ENCODE peak calls at places on chromosomes 11 and 22, in five cellular contexts. L is neuronal stem cell, T is mesenchymal stem cell, G is trophoblast cell, I is H1. R is an unnamed sample.

GRCh38 chr22:41092847-41093371 is 517 bp downstream of the EP300 start:
- DNase-seq in L (no peak), T (peak), G (peak), I (no peak), R (no peak)

GRCh38 chr22:24325105-24325757 is 54.6 kb downstream of the SPECC1L start:
- DNase-seq in L (no peak), T (peak), G (peak), I (no peak), R (no peak)

GRCh38 chr11:75425422-75425821 is 7.6 kb downstream of the KLHL35 start:
- DNase-seq in L (no peak), T (no peak), G (no peak), I (no peak), R (peak)

GRCh38 chr11:47854667-47855066 is 6.5 kb upstream of the NUP160 start:
- DNase-seq in L (no peak), T (no peak), G (no peak), I (no peak), R (no peak)

GRCh38 chr11:528166-528814 is 7.1 kb downstream of the HRAS start:
- DNase-seq in L (no peak), T (no peak), G (no peak), I (no peak), R (no peak)

GRCh38 chr11:78031629-78032028 is 8.6 kb upstream of the KCTD14 start:
- DNase-seq in L (no peak), T (no peak), G (no peak), I (no peak), R (no peak)

GRCh38 chr22:22458387-22458786 is 50.2 kb downstream of the ZNF280B start:
- DNase-seq in L (no peak), T (no peak), G (no peak), I (no peak), R (no peak)

GRCh38 chr11:75342966-75343870 is 8.2 kb downstream of the ARRB1 start:
- DNase-seq in L (no peak), T (peak), G (peak), I (no peak), R (peak)

GRCh38 chr11:62934496-62934785 is 13.3 kb upstream of the CHRM1 start:
- DNase-seq in L (no peak), T (no peak), G (no peak), I (no peak), R (no peak)

GRCh38 chr11:79092791-79093313 is 348.0 kb downstream of the TENM4 start:
- DNase-seq in L (no peak), T (peak), G (peak), I (no peak), R (no peak)

GRCh38 chr11:23509023-23509422 is 648.7 kb upstream of the CCDC179 start:
- DNase-seq in L (no peak), T (peak), G (no peak), I (no peak), R (no peak)

GRCh38 chr22:48366591-48366990 is 1461.1 kb downstream of the BRD1 start:
- DNase-seq in L (no peak), T (no peak), G (no peak), I (no peak), R (no peak)

GRCh38 chr11:82960779-82961143 is 59.2 kb downstream of the DDIAS start:
- DNase-seq in L (no peak), T (no peak), G (no peak), I (no peak), R (no peak)

GRCh38 chr11:117197516-117198456 is 1.4 kb upstream of the TAGLN start:
- DNase-seq in L (no peak), T (no peak), G (no peak), I (peak), R (peak)

GRCh38 chr11:416757-417621 is 2.2 kb upstream of the SIGIRR start:
- DNase-seq in L (no peak), T (peak), G (peak), I (peak), R (peak)

GRCh38 chr22:30204742-30205111 is 41.8 kb downstream of the LIF start:
- DNase-seq in L (no peak), T (peak), G (no peak), I (no peak), R (no peak)

GRCh38 chr11:62013266-62014157 is 46.1 kb upstream of the FTH1 start:
- DNase-seq in L (no peak), T (no peak), G (peak), I (no peak), R (no peak)

GRCh38 chr22:24450600-24450999 is 23.2 kb downstream of the ADORA2A start:
- DNase-seq in L (no peak), T (no peak), G (no peak), I (no peak), R (no peak)

GRCh38 chr11:131217313-131218297 is 152.8 kb upstream of the NTM start:
- DNase-seq in L (no peak), T (no peak), G (no peak), I (no peak), R (no peak)

GRCh38 chr22:46963672-46964545 is 201.5 kb downstream of the TBC1D22A start:
- DNase-seq in L (no peak), T (no peak), G (no peak), I (no peak), R (no peak)

GRCh38 chr11:2156416-2157182 is 4.4 kb downstream of the INS start:
- DNase-seq in L (peak), T (peak), G (peak), I (no peak), R (peak)

GRCh38 chr22:36384766-36385400 is 2.9 kb downstream of the MYH9 start:
- DNase-seq in L (no peak), T (peak), G (no peak), I (no peak), R (no peak)

GRCh38 chr11:95119361-95120060 is 29.9 kb downstream of the ENDOD1 start:
- DNase-seq in L (no peak), T (no peak), G (no peak), I (no peak), R (no peak)

GRCh38 chr11:8702598-8702915 is 20.0 kb downstream of the RPL27A start:
- DNase-seq in L (no peak), T (no peak), G (no peak), I (no peak), R (no peak)

GRCh38 chr11:64531422-64531821 is 59.6 kb upstream of the SLC22A12 start:
- DNase-seq in L (no peak), T (no peak), G (no peak), I (no peak), R (no peak)

GRCh38 chr22:46547883-46548244 is 10.4 kb upstream of the CELSR1 start:
- DNase-seq in L (no peak), T (peak), G (peak), I (no peak), R (no peak)

GRCh38 chr22:35425971-35426800 is 26.2 kb downstream of the MCM5 start:
- DNase-seq in L (no peak), T (no peak), G (no peak), I (no peak), R (peak)

GRCh38 chr22:44147821-44148574 is 32.7 kb upstream of the PARVG start:
- DNase-seq in L (no peak), T (peak), G (no peak), I (peak), R (peak)

GRCh38 chr22:22882033-22882717 is 5.4 kb upstream of the IGLL5 start:
- DNase-seq in L (no peak), T (no peak), G (peak), I (no peak), R (peak)

GRCh38 chr11:132278801-132279574 is 908.6 kb downstream of the NTM start:
- DNase-seq in L (no peak), T (peak), G (no peak), I (no peak), R (no peak)
- H2BK12ac ChIP-seq in L (no peak), T (no peak), G (no peak), I (no peak), R (no peak)

GRCh38 chr22:19513823-19514222 is 10.4 kb downstream of the CLDN5 start:
- DNase-seq in L (no peak), T (no peak), G (no peak), I (no peak), R (no peak)
- H2BK12ac ChIP-seq in L (no peak), T (no peak), G (no peak), I (no peak), R (no peak)

DNA sequence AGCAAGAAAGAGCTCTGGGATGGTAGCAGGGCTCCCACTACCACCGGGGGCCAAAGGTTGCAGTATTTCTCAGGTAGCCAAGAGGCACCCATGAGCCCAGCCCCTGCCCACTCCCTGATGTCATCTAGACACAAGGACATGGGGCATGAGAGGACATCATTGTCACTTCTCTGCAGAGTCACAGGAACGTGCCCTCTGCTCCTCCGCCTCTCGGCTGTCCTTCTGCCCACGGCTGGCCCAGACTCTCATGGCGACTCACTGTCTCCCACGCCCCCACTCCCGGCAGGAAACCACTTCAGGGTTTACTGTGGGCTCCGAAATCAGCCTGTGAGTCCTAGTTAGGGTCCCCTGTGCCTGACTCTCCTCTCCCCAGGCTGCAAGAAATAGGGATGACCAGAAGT is 1.8 kb upstream of the GAL start:
- DNase-seq in L (no peak), T (no peak), G (no peak), I (no peak), R (no peak)
- H2BK12ac ChIP-seq in L (no peak), T (no peak), G (no peak), I (peak), R (no peak)

DNA sequence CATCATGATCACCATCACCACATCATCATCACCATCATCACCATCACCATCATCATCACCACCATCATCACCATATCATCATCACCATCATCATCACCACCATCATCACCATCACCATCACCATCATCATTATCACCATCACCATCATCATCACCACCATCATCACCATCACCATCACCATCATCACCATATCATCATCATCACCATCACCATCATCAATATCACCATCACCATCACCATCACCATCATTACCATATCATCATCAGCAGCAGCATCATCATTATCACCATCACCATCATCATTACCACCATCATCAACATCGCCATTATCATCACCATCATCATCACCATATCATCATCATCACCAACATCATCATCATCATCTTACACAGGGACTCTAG is 351.1 kb downstream of the MIAT start:
- DNase-seq in L (no peak), T (no peak), G (no peak), I (no peak), R (no peak)
- H2BK12ac ChIP-seq in L (no peak), T (no peak), G (no peak), I (no peak), R (no peak)

GRCh38 chr11:11981840-11982239 is 26.6 kb downstream of the DKK3 start:
- DNase-seq in L (no peak), T (no peak), G (no peak), I (no peak), R (no peak)
- H2BK12ac ChIP-seq in L (no peak), T (peak), G (no peak), I (no peak), R (no peak)

GRCh38 chr11:11909727-11910126 is 68.0 kb downstream of the USP47 start:
- DNase-seq in L (no peak), T (peak), G (no peak), I (no peak), R (no peak)
- H2BK12ac ChIP-seq in L (no peak), T (no peak), G (no peak), I (no peak), R (no peak)

DNA sequence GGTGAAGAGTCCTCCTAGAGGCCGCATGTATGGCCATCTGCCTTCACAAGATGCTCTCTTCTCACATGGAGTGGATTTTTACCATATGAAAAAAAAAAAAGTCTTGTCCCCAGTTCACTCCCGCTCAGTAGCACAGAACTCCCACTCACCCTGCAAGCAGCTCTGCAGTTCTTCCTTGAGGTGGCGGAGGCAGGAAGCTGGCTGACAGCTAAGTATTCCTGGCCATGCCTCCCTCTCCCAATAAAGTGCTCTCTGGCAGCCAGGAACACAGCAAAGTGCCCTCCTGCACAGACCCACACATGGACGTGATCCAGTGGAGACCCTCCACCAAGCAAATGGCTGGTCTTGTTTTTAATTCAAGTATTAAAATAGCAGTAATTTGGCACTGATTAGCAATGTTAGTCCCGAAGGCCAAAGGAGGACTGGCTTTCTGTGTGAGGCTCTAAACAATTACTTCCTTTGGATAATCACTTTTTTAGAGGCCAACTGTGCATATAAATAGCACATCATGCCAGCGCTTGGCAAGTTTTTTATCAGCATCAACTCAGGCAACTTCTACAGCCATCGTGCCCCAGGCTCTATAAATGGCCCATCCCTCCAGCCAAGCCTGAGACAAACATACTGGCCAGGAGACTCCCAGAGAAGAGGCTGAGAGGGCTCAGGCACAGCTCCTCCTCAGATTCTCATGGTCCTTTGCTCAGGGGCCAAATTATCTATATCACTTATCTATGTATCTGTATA is 413.6 kb downstream of the OPCML start:
- DNase-seq in L (no peak), T (no peak), G (no peak), I (no peak), R (no peak)
- H2BK12ac ChIP-seq in L (no peak), T (no peak), G (no peak), I (no peak), R (no peak)

GRCh38 chr11:73916435-73916834 is 34.4 kb upstream of the DNAJB13 start:
- DNase-seq in L (no peak), T (no peak), G (no peak), I (no peak), R (no peak)
- H2BK12ac ChIP-seq in L (no peak), T (no peak), G (no peak), I (no peak), R (no peak)

GRCh38 chr11:44418438-44418795 is 108.5 kb upstream of the ALX4 start:
- DNase-seq in L (no peak), T (no peak), G (no peak), I (no peak), R (no peak)

GRCh38 chr11:44417756-44418437 is 108.0 kb upstream of the ALX4 start:
- DNase-seq in L (no peak), T (no peak), G (no peak), I (no peak), R (no peak)

GRCh38 chr11:44421090-44421675 is 111.2 kb upstream of the ALX4 start:
- DNase-seq in L (no peak), T (no peak), G (no peak), I (no peak), R (no peak)

DNA sequence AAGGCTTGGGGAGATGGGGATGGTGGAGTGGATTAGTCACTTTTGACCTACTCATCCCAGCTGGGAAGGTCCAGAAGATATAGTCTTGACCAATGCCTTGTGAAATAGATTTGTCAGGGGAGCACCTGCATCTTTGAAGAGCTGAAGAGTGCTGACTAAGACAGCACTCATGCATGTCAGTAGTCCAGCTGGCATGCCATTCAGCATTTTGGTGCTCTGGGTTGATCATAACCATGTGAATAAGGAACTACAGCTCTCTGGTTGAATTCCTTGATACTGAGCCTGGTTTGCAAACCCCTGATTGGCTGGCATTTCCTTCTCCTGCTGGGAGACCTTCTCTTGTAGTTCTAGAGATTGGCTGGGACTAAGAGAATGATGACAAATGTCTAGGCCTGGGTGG is 106.8 kb upstream of the ALX4 start:
- DNase-seq in L (no peak), T (no peak), G (no peak), I (no peak), R (no peak)
- H2BK12ac ChIP-seq in L (no peak), T (no peak), G (no peak), I (no peak), R (no peak)